ENCODE peak calls at places on chromosomes 16 and 17, in six cellular contexts. H is GM12865, B is lower leg skin, X is AG10803, C is pancreas, N is cardiac fibroblast. P is an unnamed sample.

GRCh38 chr16:30985401-30986128 is 558 bp downstream of the HSD3B7 start:
- DNase-seq in H (no peak), B (peak), X (peak), C (peak), N (no peak), P (no peak)

GRCh38 chr16:19884611-19885455 is at the start of gene GPRC5B:
- DNase-seq in H (peak), B (peak), X (no peak), C (peak), N (peak), P (no peak)

GRCh38 chr16:82627811-82628339 is 1.1 kb downstream of the CDH13 start:
- DNase-seq in H (no peak), B (peak), X (peak), C (no peak), N (peak), P (no peak)

GRCh38 chr16:88398170-88398873 is 15.6 kb downstream of the ZNF469 start:
- DNase-seq in H (no peak), B (no peak), X (no peak), C (no peak), N (no peak), P (no peak)

GRCh38 chr16:83854420-83854819 is 44.5 kb upstream of the MLYCD start:
- DNase-seq in H (no peak), B (no peak), X (no peak), C (no peak), N (no peak), P (no peak)

GRCh38 chr17:35684046-35684802 is 47.2 kb upstream of the RASL10B start:
- DNase-seq in H (no peak), B (no peak), X (peak), C (no peak), N (peak), P (peak)

GRCh38 chr16:16992986-16993783 is 477.6 kb downstream of the XYLT1 start:
- DNase-seq in H (peak), B (no peak), X (no peak), C (no peak), N (no peak), P (no peak)

GRCh38 chr17:75493476-75494129 is 21.7 kb downstream of the CASKIN2 start:
- DNase-seq in H (no peak), B (no peak), X (no peak), C (no peak), N (no peak), P (no peak)

GRCh38 chr16:77289331-77289809 is 90.2 kb downstream of the SYCE1L start:
- DNase-seq in H (no peak), B (no peak), X (peak), C (no peak), N (peak), P (peak)

GRCh38 chr16:53558665-53559064 is 55.7 kb upstream of the AKTIP start:
- DNase-seq in H (no peak), B (no peak), X (no peak), C (no peak), N (no peak), P (no peak)

GRCh38 chr16:967546-968295 is 3.1 kb downstream of the LMF1 start:
- DNase-seq in H (no peak), B (no peak), X (no peak), C (no peak), N (no peak), P (no peak)

GRCh38 chr16:66361604-66362135 is 4.8 kb upstream of the CDH5 start:
- DNase-seq in H (no peak), B (no peak), X (no peak), C (no peak), N (no peak), P (no peak)

GRCh38 chr16:50884066-50884860 is 142.4 kb downstream of the CYLD start:
- DNase-seq in H (peak), B (no peak), X (no peak), C (no peak), N (no peak), P (no peak)

GRCh38 chr16:8806272-8806983 is 8.8 kb downstream of the PMM2 start:
- DNase-seq in H (no peak), B (no peak), X (peak), C (no peak), N (no peak), P (no peak)

GRCh38 chr16:4314532-4315184 is 1.2 kb upstream of the GLIS2 start:
- DNase-seq in H (peak), B (no peak), X (peak), C (peak), N (peak), P (no peak)

GRCh38 chr16:19879241-19879792 is 5.3 kb downstream of the GPRC5B start:
- DNase-seq in H (no peak), B (peak), X (no peak), C (no peak), N (no peak), P (no peak)

GRCh38 chr16:86089986-86090385 is 191.0 kb downstream of the IRF8 start:
- DNase-seq in H (peak), B (no peak), X (no peak), C (peak), N (no peak), P (no peak)

GRCh38 chr16:85929259-85929704 is 30.3 kb downstream of the IRF8 start:
- DNase-seq in H (no peak), B (no peak), X (no peak), C (no peak), N (no peak), P (no peak)

GRCh38 chr17:33200116-33200515 is 93.0 kb downstream of the ASIC2 start:
- DNase-seq in H (no peak), B (peak), X (peak), C (no peak), N (no peak), P (no peak)

GRCh38 chr17:31807846-31808245 is 51.2 kb downstream of the COPRS start:
- DNase-seq in H (no peak), B (no peak), X (peak), C (no peak), N (no peak), P (no peak)

GRCh38 chr17:65345261-65346060 is 208.3 kb downstream of the RGS9 start:
- DNase-seq in H (no peak), B (no peak), X (no peak), C (no peak), N (no peak), P (peak)

GRCh38 chr17:34412534-34412933 is 49.5 kb upstream of the CCL1 start:
- DNase-seq in H (no peak), B (no peak), X (no peak), C (no peak), N (no peak), P (no peak)

GRCh38 chr16:83365166-83365565 is 442.6 kb upstream of the HSBP1 start:
- DNase-seq in H (no peak), B (no peak), X (peak), C (no peak), N (peak), P (peak)

GRCh38 chr17:2056221-2057129 is 1.6 kb downstream of the HIC1 start:
- DNase-seq in H (peak), B (no peak), X (peak), C (peak), N (peak), P (no peak)

GRCh38 chr16:11349599-11350276 is 4.5 kb downstream of the RMI2 start:
- DNase-seq in H (no peak), B (peak), X (peak), C (no peak), N (peak), P (no peak)

GRCh38 chr17:16415031-16415924 is at the start of gene TRPV2:
- DNase-seq in H (peak), B (no peak), X (no peak), C (no peak), N (no peak), P (no peak)

GRCh38 chr17:12316021-12316420 is 295.3 kb downstream of the MAP2K4 start:
- DNase-seq in H (no peak), B (no peak), X (peak), C (no peak), N (no peak), P (no peak)

GRCh38 chr16:75376475-75376907 is 56.8 kb downstream of the CFDP1 start:
- DNase-seq in H (no peak), B (peak), X (no peak), C (no peak), N (no peak), P (no peak)

GRCh38 chr17:45869676-45870341 is 24.5 kb upstream of the MAPT start:
- DNase-seq in H (no peak), B (no peak), X (no peak), C (no peak), N (no peak), P (no peak)

GRCh38 chr16:86809458-86809955 is 231.2 kb downstream of the FOXL1 start:
- DNase-seq in H (no peak), B (no peak), X (peak), C (no peak), N (peak), P (peak)

GRCh38 chr16:49546735-49547134 is 173.1 kb downstream of the C16orf78 start:
- DNase-seq in H (no peak), B (no peak), X (no peak), C (no peak), N (no peak), P (no peak)

GRCh38 chr17:49723423-49723822 is 15.7 kb upstream of the SLC35B1 start:
- DNase-seq in H (no peak), B (no peak), X (no peak), C (no peak), N (peak), P (no peak)

GRCh38 chr17:78133971-78134898 is 3.7 kb downstream of the TMC8 start:
- DNase-seq in H (peak), B (no peak), X (no peak), C (peak), N (peak), P (no peak)

GRCh38 chr17:40358323-40359038 is 6.1 kb downstream of the GJD3 start:
- DNase-seq in H (peak), B (peak), X (peak), C (peak), N (peak), P (peak)

GRCh38 chr17:44053130-44053872 is 13.2 kb downstream of the LSM12 start:
- DNase-seq in H (no peak), B (no peak), X (no peak), C (no peak), N (no peak), P (no peak)

GRCh38 chr17:44062871-44063270 is 3.6 kb downstream of the LSM12 start:
- DNase-seq in H (no peak), B (no peak), X (no peak), C (no peak), N (no peak), P (no peak)

GRCh38 chr17:44063704-44064639 is 2.5 kb downstream of the LSM12 start:
- DNase-seq in H (no peak), B (no peak), X (no peak), C (no peak), N (no peak), P (no peak)

GRCh38 chr17:44061446-44061845 is 5.0 kb downstream of the LSM12 start:
- DNase-seq in H (no peak), B (no peak), X (peak), C (no peak), N (no peak), P (no peak)

GRCh38 chr17:44059101-44059892 is 7.2 kb downstream of the LSM12 start:
- DNase-seq in H (no peak), B (no peak), X (no peak), C (no peak), N (no peak), P (no peak)
- H3K4me3 ChIP-seq in H (no peak), B (no peak), X (no peak), C (no peak), N (no peak), P (no peak)

GRCh38 chr16:57828272-57829161 is 26.2 kb upstream of the KIFC3 start:
- DNase-seq in H (no peak), B (no peak), X (no peak), C (no peak), N (no peak), P (no peak)
- TF ChIP-seq CTCF in H (peak), B (no peak), X (no peak), C (no peak), N (no peak), P (no peak)

GRCh38 chr16:29011112-29011511 is 26.3 kb downstream of the LAT start:
- DNase-seq in H (no peak), B (no peak), X (no peak), C (no peak), N (no peak), P (no peak)
- H3K4me3 ChIP-seq in H (no peak), B (no peak), X (no peak), C (no peak), N (no peak), P (no peak)

DNA sequence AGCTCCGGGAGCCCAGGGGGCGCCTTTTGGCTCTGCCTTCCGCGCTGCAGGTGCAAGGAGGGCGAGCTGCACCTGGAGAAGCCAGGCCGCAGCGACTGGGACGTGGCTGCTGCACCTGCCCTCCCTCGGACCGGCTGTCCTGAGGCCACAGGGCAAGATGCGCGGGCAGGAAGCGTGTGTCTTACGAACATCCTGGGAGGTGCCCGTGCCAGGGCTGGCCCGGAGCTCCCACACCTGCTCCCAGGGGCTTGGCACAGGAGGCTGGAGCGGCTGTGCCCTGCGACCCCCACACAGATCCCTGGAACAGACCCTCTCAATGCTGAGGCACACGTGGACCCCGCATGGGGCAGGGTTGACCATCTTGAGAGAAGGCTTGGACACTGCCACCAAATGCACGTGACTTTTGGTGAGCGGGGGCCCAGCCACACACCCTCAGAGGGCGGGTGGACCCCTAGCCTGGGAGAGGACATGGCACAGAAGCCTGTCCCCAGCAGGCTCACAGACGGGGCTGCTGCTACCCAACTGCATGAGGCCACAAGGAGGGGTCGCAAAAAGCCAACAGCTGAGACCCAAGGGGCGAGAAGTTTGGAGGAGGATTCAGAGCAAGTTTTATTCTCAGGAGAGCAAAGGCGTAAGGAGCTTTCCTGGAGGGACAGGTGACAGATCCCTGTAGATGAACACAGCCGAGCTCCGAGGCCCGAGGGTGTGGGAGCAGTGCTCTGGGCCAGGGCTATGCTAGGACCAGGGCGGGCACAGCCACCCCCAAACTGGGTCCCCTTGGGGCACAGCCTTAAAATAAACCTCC is 11.4 kb downstream of the NDUFAF8 start:
- DNase-seq in H (no peak), B (no peak), X (no peak), C (peak), N (no peak), P (no peak)
- TF ChIP-seq CTCF in H (no peak), B (no peak), X (no peak), C (no peak), N (no peak), P (no peak)

DNA sequence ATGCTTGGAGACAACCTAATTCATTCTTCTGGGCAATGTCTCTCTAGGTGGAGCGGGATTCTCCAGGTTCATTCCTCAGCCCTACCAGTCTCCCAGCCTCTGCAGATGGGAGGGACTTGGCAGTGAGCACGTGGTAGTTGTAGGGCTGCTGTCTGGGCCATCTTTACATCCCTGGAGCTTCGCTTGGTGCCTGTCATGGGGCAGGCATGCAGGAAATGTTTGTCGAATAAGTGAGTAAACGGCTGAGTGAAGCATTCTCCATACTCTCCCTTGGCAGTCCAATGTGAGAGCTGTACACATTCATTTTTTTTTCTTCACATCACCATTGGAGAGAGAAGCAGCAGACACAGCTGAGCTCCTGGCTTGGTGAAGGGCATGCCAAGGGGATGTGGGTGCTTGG is 387.5 kb downstream of the UTP18 start:
- DNase-seq in H (no peak), B (no peak), X (no peak), C (no peak), N (no peak), P (no peak)
- H3K4me3 ChIP-seq in H (no peak), B (no peak), X (no peak), C (no peak), N (no peak), P (no peak)

GRCh38 chr16:26269663-26270062 is 577.9 kb downstream of the HS3ST4 start:
- DNase-seq in H (no peak), B (no peak), X (no peak), C (no peak), N (no peak), P (no peak)
- TF ChIP-seq CTCF in H (no peak), B (no peak), X (no peak), C (no peak), N (no peak), P (no peak)

DNA sequence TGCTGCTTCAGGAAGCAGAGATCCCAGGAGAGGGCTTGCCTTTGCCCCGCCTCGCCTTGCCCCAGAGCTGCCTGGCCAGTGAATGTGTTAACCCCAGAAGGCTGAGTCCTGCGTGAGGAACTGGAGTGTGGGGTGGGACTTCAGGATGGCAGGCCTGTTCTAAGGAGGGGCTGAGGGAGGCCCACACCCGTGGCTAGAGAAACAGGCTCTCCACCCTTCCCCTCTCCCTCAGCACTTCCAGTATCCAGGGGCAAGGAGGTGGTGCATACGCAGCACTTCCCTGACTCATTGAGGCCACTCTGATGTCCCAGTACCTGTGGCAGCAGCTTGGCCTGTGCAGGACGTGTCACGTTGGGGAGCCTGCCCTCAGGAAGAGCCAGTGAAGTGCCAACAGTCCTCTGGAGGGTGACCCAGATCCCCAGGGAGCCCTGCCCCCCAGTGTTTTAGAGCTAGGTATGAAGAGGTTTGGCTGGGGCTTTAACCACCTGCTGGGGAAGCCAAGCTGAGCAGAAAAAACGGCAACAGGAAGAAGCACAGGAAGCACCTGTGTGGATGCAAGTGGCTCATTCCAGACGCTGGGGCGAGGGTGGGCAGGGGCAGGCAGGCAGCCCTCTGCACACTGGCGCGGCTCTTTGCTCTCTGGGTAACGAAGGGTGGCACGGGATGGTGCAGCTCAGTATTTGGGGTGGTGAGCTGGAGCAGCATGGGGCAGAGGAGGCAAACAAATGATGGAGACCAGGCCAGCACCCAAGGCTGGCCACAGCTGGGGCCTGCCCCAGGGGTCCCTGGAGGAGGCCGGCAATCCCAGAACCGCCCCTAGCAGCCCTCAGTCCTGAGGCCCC is 14.7 kb upstream of the CTCF start:
- DNase-seq in H (peak), B (no peak), X (no peak), C (peak), N (no peak), P (no peak)
- H3K4me3 ChIP-seq in H (peak), B (no peak), X (no peak), C (no peak), N (no peak), P (no peak)

DNA sequence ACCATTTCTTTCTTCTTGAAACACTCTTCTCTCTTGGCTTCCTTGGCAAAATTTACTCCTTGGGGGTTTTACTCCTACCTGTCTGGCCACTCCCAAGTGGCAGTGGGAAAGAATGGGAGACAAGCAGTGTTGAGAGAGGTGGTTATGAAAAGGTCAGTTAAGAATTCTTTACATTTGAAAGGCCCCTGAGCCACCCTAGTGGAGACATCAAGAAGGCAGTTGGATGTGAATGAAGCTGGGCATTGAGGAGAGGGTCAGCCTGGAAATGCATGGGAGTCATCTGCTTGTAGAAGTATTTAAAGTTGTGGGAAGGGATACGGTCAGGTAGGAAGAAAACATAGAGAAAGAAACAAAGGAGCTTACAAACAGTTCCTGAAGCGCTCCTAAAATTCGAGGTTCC is 42.3 kb upstream of the CCNF start:
- DNase-seq in H (no peak), B (no peak), X (no peak), C (no peak), N (no peak), P (no peak)
- TF ChIP-seq CTCF in H (peak), B (no peak), X (no peak), C (no peak), N (peak), P (peak)

GRCh38 chr17:9890124-9890523 is 14.9 kb downstream of the RCVRN start:
- DNase-seq in H (peak), B (no peak), X (no peak), C (no peak), N (peak), P (no peak)
- H3K4me3 ChIP-seq in H (no peak), B (no peak), X (no peak), C (no peak), N (no peak), P (no peak)